ENCODE peak calls at places on chromosomes 12 and 14, in nine cellular contexts. C is T-helper 1 cell; K is brain microvascular endothelial cell; Z is activated CD4-positive, alpha-beta T cell treated with anti-CD3 and anti-CD28 coated beads for 1 hour; Q is GDM1; P is NCI-H2107; D is C1 segment of cervical spinal cord; O is skeletal muscle cell; S is ovary. B is an unnamed sample.

GRCh38 chr12:7646178-7646475 is 19.6 kb downstream of the APOBEC1 start:
- DNase-seq in C (no peak), K (no peak), Z (no peak), Q (no peak), P (no peak), D (no peak), O (no peak), S (no peak), B (no peak)

GRCh38 chr12:123151679-123152454 is 977 bp upstream of the PITPNM2 start:
- DNase-seq in C (no peak), K (no peak), Z (no peak), Q (no peak), P (no peak), D (no peak), O (no peak), S (peak), B (no peak)

GRCh38 chr14:63752449-63753169 is 24.7 kb upstream of the SGPP1 start:
- DNase-seq in C (no peak), K (peak), Z (no peak), Q (no peak), P (no peak), D (no peak), O (peak), S (no peak), B (no peak)

GRCh38 chr12:31387011-31387410 is 61.1 kb upstream of the SINHCAF start:
- DNase-seq in C (no peak), K (no peak), Z (no peak), Q (no peak), P (no peak), D (no peak), O (no peak), S (no peak), B (no peak)

GRCh38 chr14:92426237-92426636 is 87.3 kb upstream of the RIN3 start:
- DNase-seq in C (no peak), K (peak), Z (no peak), Q (no peak), P (no peak), D (no peak), O (no peak), S (no peak), B (no peak)

GRCh38 chr12:22494319-22494718 is 50.0 kb downstream of the C2CD5 start:
- DNase-seq in C (no peak), K (no peak), Z (no peak), Q (no peak), P (no peak), D (no peak), O (no peak), S (no peak), B (no peak)

GRCh38 chr14:68935761-68936209 is 43.3 kb downstream of the ACTN1 start:
- DNase-seq in C (no peak), K (no peak), Z (no peak), Q (no peak), P (no peak), D (no peak), O (no peak), S (no peak), B (no peak)

GRCh38 chr12:57235012-57235727 is 5.7 kb downstream of the SHMT2 start:
- DNase-seq in C (no peak), K (peak), Z (no peak), Q (no peak), P (peak), D (no peak), O (peak), S (no peak), B (no peak)

GRCh38 chr14:33070474-33070873 is 131.8 kb downstream of the NPAS3 start:
- DNase-seq in C (no peak), K (no peak), Z (no peak), Q (no peak), P (no peak), D (no peak), O (no peak), S (no peak), B (no peak)